ENCODE peak calls at places on chromosomes 5 and 9, in ten cellular contexts. J, R, Q, S, Z, E, C, D, Y and M are unnamed samples.

GRCh38 chr5:177140312-177140711 is 6.7 kb downstream of the NSD1 start:
- DNase-seq in D (no peak), Y (no peak), S (no peak), J (no peak), R (no peak), C (no peak), E (no peak), Z (no peak), Q (no peak), M (no peak)

GRCh38 chr9:125495137-125496119 is 211.6 kb downstream of the MAPKAP1 start:
- DNase-seq in C (no peak), Z (no peak), Q (no peak), R (no peak), E (no peak), Y (no peak), S (no peak), D (no peak), J (no peak), M (peak)

GRCh38 chr9:116355153-116355827 is 201.7 kb downstream of the PAPPA start:
- DNase-seq in Z (no peak), R (no peak), D (peak), C (no peak), S (no peak), E (peak), Q (no peak), J (no peak), Y (peak), M (no peak)

GRCh38 chr5:107739661-107740060 is 68.9 kb upstream of the EFNA5 start:
- DNase-seq in J (no peak), C (no peak), S (no peak), R (peak), E (no peak), Z (no peak), D (no peak), Y (peak), Q (no peak), M (no peak)

GRCh38 chr5:154403234-154403633 is 42.6 kb upstream of the SAP30L start:
- DNase-seq in E (no peak), Z (no peak), Q (no peak), Y (no peak), C (no peak), J (no peak), R (no peak), S (no peak), D (no peak), M (no peak)

GRCh38 chr5:8954801-8955200 is 591.1 kb downstream of the SEMA5A start:
- DNase-seq in Z (no peak), Q (no peak), D (no peak), C (no peak), S (no peak), J (no peak), E (no peak), Y (no peak), R (no peak), M (no peak)

GRCh38 chr5:97545856-97546570 is 363.0 kb upstream of the RIOK2 start:
- DNase-seq in E (no peak), S (no peak), Y (no peak), C (no peak), Z (no peak), J (no peak), Q (no peak), D (peak), R (peak), M (no peak)

GRCh38 chr5:83340511-83340918 is 131.0 kb upstream of the VCAN start:
- DNase-seq in C (no peak), Q (no peak), E (no peak), Z (no peak), D (peak), J (no peak), Y (no peak), R (no peak), S (no peak), M (peak)

GRCh38 chr5:141564216-141564692 is 54.5 kb downstream of the DIAPH1 start:
- DNase-seq in D (peak), Z (peak), S (peak), C (no peak), J (peak), Q (peak), E (peak), Y (peak), R (peak), M (peak)

GRCh38 chr9:107674937-107675277 is 185.3 kb upstream of the KLF4 start:
- DNase-seq in E (no peak), J (no peak), Z (peak), Q (no peak), Y (no peak), D (no peak), S (no peak), C (no peak), R (peak), M (peak)
- TF ChIP-seq CTCF in E (no peak), J (no peak), Z (peak), Q (no peak), Y (no peak), D (no peak), S (no peak), C (no peak), R (peak), M (no peak)

DNA sequence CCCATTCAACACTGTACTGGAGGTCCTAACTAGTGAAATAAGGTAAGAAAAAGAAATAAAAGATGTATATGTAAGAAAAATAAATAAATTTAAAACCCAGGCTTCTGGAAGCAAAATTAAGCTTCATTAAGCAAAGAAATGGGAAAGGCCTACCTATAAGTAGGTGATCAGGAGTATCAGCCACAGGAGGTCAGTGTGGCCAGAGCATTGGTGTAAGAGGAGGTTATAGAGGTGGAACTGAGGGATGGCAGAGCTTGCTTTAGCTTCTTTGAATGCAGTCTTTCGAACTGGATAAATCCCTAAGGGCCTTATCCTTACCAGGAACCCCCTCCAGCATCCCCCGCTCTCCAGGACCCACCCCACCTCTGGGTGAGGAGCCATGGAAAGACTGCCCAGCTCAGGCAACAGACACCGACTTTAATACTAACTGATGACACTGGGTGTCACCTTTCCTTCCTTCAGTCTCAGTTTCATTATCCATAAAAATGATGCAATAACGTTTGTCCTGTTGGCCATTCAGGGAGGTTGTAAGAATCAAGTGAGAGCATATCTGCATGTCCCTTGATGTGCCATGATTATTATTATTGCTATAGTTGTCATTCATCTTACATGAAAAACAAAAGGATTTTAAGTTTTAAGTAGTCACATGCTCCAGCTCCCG is 50.9 kb upstream of the CTNNA1 start:
- DNase-seq in Y (no peak), J (no peak), S (no peak), Z (no peak), E (no peak), R (no peak), D (no peak), C (no peak), Q (no peak), M (no peak)
- H3K4me3 ChIP-seq in Y (no peak), J (no peak), S (no peak), Z (no peak), E (no peak), R (no peak), D (no peak), C (no peak), Q (no peak), M (no peak)

GRCh38 chr9:130998596-130999264 is 10.2 kb upstream of the LAMC3 start:
- DNase-seq in Z (no peak), E (no peak), C (no peak), R (no peak), D (no peak), S (no peak), Q (no peak), Y (no peak), J (no peak), M (no peak)

GRCh38 chr9:130997395-130997684 is 11.6 kb upstream of the LAMC3 start:
- DNase-seq in E (no peak), C (no peak), J (no peak), D (no peak), R (no peak), Q (no peak), Z (no peak), S (no peak), Y (no peak), M (no peak)

GRCh38 chr9:130996672-130997394 is 12.1 kb upstream of the LAMC3 start:
- DNase-seq in Z (no peak), S (no peak), C (no peak), E (no peak), D (no peak), R (no peak), J (no peak), Y (no peak), Q (no peak), M (no peak)

GRCh38 chr9:130999265-130999623 is 9.7 kb upstream of the LAMC3 start:
- DNase-seq in D (no peak), Y (no peak), Z (no peak), C (no peak), E (no peak), R (no peak), S (no peak), J (no peak), Q (no peak), M (no peak)

GRCh38 chr9:130997925-130998595 is 10.9 kb upstream of the LAMC3 start:
- DNase-seq in S (no peak), Z (peak), R (no peak), E (peak), J (peak), D (peak), Y (peak), Q (peak), C (peak), M (peak)
- TF ChIP-seq CTCF in S (peak), Z (peak), R (peak), E (no peak), J (peak), D (peak), Y (no peak), Q (no peak), C (peak), M (peak)

GRCh38 chr9:129884220-129885017 is 49.2 kb downstream of the USP20 start:
- DNase-seq in J (peak), D (peak), Y (peak), S (no peak), R (peak), Z (peak), E (peak), Q (peak), C (peak), M (peak)
- H3K4me3 ChIP-seq in J (peak), D (peak), Y (peak), S (no peak), R (peak), Z (peak), E (peak), Q (peak), C (peak), M (peak)

GRCh38 chr5:117455236-117456233 is 880.9 kb upstream of the SEMA6A start:
- DNase-seq in J (peak), Y (peak), R (no peak), E (peak), Q (no peak), S (no peak), Z (no peak), D (no peak), C (no peak), M (peak)
- TF ChIP-seq CTCF in J (peak), Y (no peak), R (peak), E (peak), Q (no peak), S (peak), Z (peak), D (no peak), C (no peak), M (peak)